ENCODE peak calls at places on chromosome 10, in six cellular contexts. One of them, this sample, is unnamed.

GRCh38 chr10:122301055-122301810 is 30.1 kb downstream of the BTBD16 start:
- DNase-seq in lower leg skin: peak; percentile 43
- DNase-seq in A673: no peak
- DNase-seq in GM23338: no peak
- DNase-seq in foreskin fibroblast: no peak
- DNase-seq in ovary: peak; percentile 24
- DNase-seq in this sample: no peak

GRCh38 chr10:24449334-24449740 is 240.4 kb downstream of the KIAA1217 start:
- DNase-seq in lower leg skin: no peak
- DNase-seq in A673: peak; percentile 69
- DNase-seq in GM23338: no peak
- DNase-seq in foreskin fibroblast: peak; percentile 67
- DNase-seq in ovary: no peak
- DNase-seq in this sample: no peak

GRCh38 chr10:14918964-14919363 is 34.9 kb downstream of the DCLRE1C start:
- DNase-seq in lower leg skin: no peak
- DNase-seq in A673: no peak
- DNase-seq in GM23338: no peak
- DNase-seq in foreskin fibroblast: no peak
- DNase-seq in ovary: no peak
- DNase-seq in this sample: no peak

GRCh38 chr10:77405771-77406241 is 231.8 kb downstream of the KCNMA1 start:
- DNase-seq in lower leg skin: peak; percentile 93
- DNase-seq in A673: peak; percentile 64
- DNase-seq in GM23338: peak; percentile 80
- DNase-seq in foreskin fibroblast: peak; percentile 92
- DNase-seq in ovary: peak; percentile 72
- DNase-seq in this sample: peak; percentile 71

GRCh38 chr10:61943699-61944444 is 42.4 kb downstream of the ARID5B start:
- DNase-seq in lower leg skin: no peak
- DNase-seq in A673: peak; percentile 81
- DNase-seq in GM23338: no peak
- DNase-seq in foreskin fibroblast: peak; percentile 50
- DNase-seq in ovary: no peak
- DNase-seq in this sample: peak; percentile 66

GRCh38 chr10:60733189-60733815 is 45.0 kb upstream of the CDK1 start:
- DNase-seq in lower leg skin: peak; percentile 85
- DNase-seq in A673: peak; percentile 56
- DNase-seq in GM23338: peak; percentile 88
- DNase-seq in foreskin fibroblast: peak; percentile 46
- DNase-seq in ovary: peak; percentile 48
- DNase-seq in this sample: no peak

GRCh38 chr10:71312840-71313789 is 5.9 kb upstream of the SLC29A3 start:
- DNase-seq in lower leg skin: peak; percentile 92
- DNase-seq in A673: peak; percentile 17
- DNase-seq in GM23338: no peak
- DNase-seq in foreskin fibroblast: peak; percentile 78
- DNase-seq in ovary: peak; percentile 92
- DNase-seq in this sample: peak; percentile 11

GRCh38 chr10:110153396-110153795 is 54.0 kb upstream of the MXI1 start:
- DNase-seq in lower leg skin: peak; percentile 29
- DNase-seq in A673: no peak
- DNase-seq in GM23338: no peak
- DNase-seq in foreskin fibroblast: no peak
- DNase-seq in ovary: no peak
- DNase-seq in this sample: no peak

GRCh38 chr10:125638555-125638954 is 44.4 kb downstream of the TEX36 start:
- DNase-seq in lower leg skin: no peak
- DNase-seq in A673: no peak
- DNase-seq in GM23338: no peak
- DNase-seq in foreskin fibroblast: no peak
- DNase-seq in ovary: no peak
- DNase-seq in this sample: no peak

GRCh38 chr10:16909961-16910794 is 93.0 kb upstream of the RSU1 start:
- DNase-seq in lower leg skin: no peak
- DNase-seq in A673: no peak
- DNase-seq in GM23338: no peak
- DNase-seq in foreskin fibroblast: peak; percentile 30
- DNase-seq in ovary: no peak
- DNase-seq in this sample: no peak

GRCh38 chr10:61164458-61165160 is 220.6 kb upstream of the RHOBTB1 start:
- DNase-seq in lower leg skin: no peak
- DNase-seq in A673: peak; percentile 31
- DNase-seq in GM23338: no peak
- DNase-seq in foreskin fibroblast: peak; percentile 37
- DNase-seq in ovary: no peak
- DNase-seq in this sample: no peak

GRCh38 chr10:98328163-98328562 is 60.2 kb upstream of the LOXL4 start:
- DNase-seq in lower leg skin: no peak
- DNase-seq in A673: no peak
- DNase-seq in GM23338: no peak
- DNase-seq in foreskin fibroblast: no peak
- DNase-seq in ovary: no peak
- DNase-seq in this sample: no peak

GRCh38 chr10:128063736-128064614 is 62.2 kb downstream of the MKI67 start:
- DNase-seq in lower leg skin: no peak
- DNase-seq in A673: peak; percentile 28
- DNase-seq in GM23338: peak; percentile 30
- DNase-seq in foreskin fibroblast: no peak
- DNase-seq in ovary: no peak
- DNase-seq in this sample: no peak

GRCh38 chr10:118374404-118374803 is 32.3 kb upstream of the FAM204A start:
- DNase-seq in lower leg skin: no peak
- DNase-seq in A673: no peak
- DNase-seq in GM23338: no peak
- DNase-seq in foreskin fibroblast: peak; percentile 9
- DNase-seq in ovary: no peak
- DNase-seq in this sample: no peak

GRCh38 chr10:18616337-18616736 is 35.0 kb downstream of the NSUN6 start:
- DNase-seq in lower leg skin: no peak
- DNase-seq in A673: peak; percentile 47
- DNase-seq in GM23338: no peak
- DNase-seq in foreskin fibroblast: peak; percentile 18
- DNase-seq in ovary: no peak
- DNase-seq in this sample: no peak

GRCh38 chr10:110358278-110358677 is 53.6 kb upstream of the SMNDC1 start:
- DNase-seq in lower leg skin: no peak
- DNase-seq in A673: no peak
- DNase-seq in GM23338: no peak
- DNase-seq in foreskin fibroblast: no peak
- DNase-seq in ovary: no peak
- DNase-seq in this sample: no peak

GRCh38 chr10:119285495-119286267 is 78.3 kb downstream of the GRK5 start:
- DNase-seq in lower leg skin: no peak
- DNase-seq in A673: peak; percentile 45
- DNase-seq in GM23338: no peak
- DNase-seq in foreskin fibroblast: no peak
- DNase-seq in ovary: no peak
- DNase-seq in this sample: no peak

GRCh38 chr10:89210794-89211425 is 3.8 kb upstream of the CH25H start:
- DNase-seq in lower leg skin: no peak
- DNase-seq in A673: no peak
- DNase-seq in GM23338: no peak
- DNase-seq in foreskin fibroblast: peak; percentile 62
- DNase-seq in ovary: no peak
- DNase-seq in this sample: no peak

GRCh38 chr10:89207181-89207800 is at the start of gene CH25H:
- DNase-seq in lower leg skin: peak; percentile 97
- DNase-seq in A673: peak; percentile 87
- DNase-seq in GM23338: peak; percentile 86
- DNase-seq in foreskin fibroblast: peak; percentile 94
- DNase-seq in ovary: peak; percentile 76
- DNase-seq in this sample: no peak

GRCh38 chr10:77201135-77202111 is 436.2 kb downstream of the KCNMA1 start:
- DNase-seq in lower leg skin: no peak
- DNase-seq in A673: no peak
- DNase-seq in GM23338: no peak
- DNase-seq in foreskin fibroblast: peak; percentile 24
- DNase-seq in ovary: no peak
- DNase-seq in this sample: peak; percentile 27

GRCh38 chr10:22655312-22655973 is 58.9 kb downstream of the PIP4K2A start:
- DNase-seq in lower leg skin: no peak
- DNase-seq in A673: peak; percentile 72
- DNase-seq in GM23338: no peak
- DNase-seq in foreskin fibroblast: peak; percentile 88
- DNase-seq in ovary: no peak
- DNase-seq in this sample: peak; percentile 95

GRCh38 chr10:133618851-133619250 is 7.7 kb downstream of the FRG2B start:
- DNase-seq in lower leg skin: no peak
- DNase-seq in A673: no peak
- DNase-seq in GM23338: no peak
- DNase-seq in foreskin fibroblast: no peak
- DNase-seq in ovary: no peak
- DNase-seq in this sample: no peak

GRCh38 chr10:94403823-94404228 is 1.5 kb downstream of the TBC1D12 start:
- DNase-seq in lower leg skin: no peak
- DNase-seq in A673: peak; percentile 28
- DNase-seq in GM23338: no peak
- DNase-seq in foreskin fibroblast: no peak
- DNase-seq in ovary: no peak
- DNase-seq in this sample: no peak

GRCh38 chr10:62610649-62611229 is 193.8 kb upstream of the ADO start:
- DNase-seq in lower leg skin: no peak
- DNase-seq in A673: peak; percentile 87
- DNase-seq in GM23338: peak; percentile 87
- DNase-seq in foreskin fibroblast: peak; percentile 66
- DNase-seq in ovary: no peak
- DNase-seq in this sample: no peak

GRCh38 chr10:110634527-110635209 is 9.5 kb upstream of the RBM20 start:
- DNase-seq in lower leg skin: no peak
- DNase-seq in A673: peak; percentile 65
- DNase-seq in GM23338: no peak
- DNase-seq in foreskin fibroblast: no peak
- DNase-seq in ovary: no peak
- DNase-seq in this sample: no peak

GRCh38 chr10:112716924-112717348 is 233.1 kb upstream of the TCF7L2 start:
- DNase-seq in lower leg skin: no peak
- DNase-seq in A673: no peak
- DNase-seq in GM23338: no peak
- DNase-seq in foreskin fibroblast: peak; percentile 87
- DNase-seq in ovary: no peak
- DNase-seq in this sample: peak; percentile 92

GRCh38 chr10:67602268-67602950 is 93.6 kb downstream of the CTNNA3 start:
- DNase-seq in lower leg skin: no peak
- DNase-seq in A673: peak; percentile 6
- DNase-seq in GM23338: no peak
- DNase-seq in foreskin fibroblast: peak; percentile 89
- DNase-seq in ovary: no peak
- DNase-seq in this sample: no peak

DNA sequence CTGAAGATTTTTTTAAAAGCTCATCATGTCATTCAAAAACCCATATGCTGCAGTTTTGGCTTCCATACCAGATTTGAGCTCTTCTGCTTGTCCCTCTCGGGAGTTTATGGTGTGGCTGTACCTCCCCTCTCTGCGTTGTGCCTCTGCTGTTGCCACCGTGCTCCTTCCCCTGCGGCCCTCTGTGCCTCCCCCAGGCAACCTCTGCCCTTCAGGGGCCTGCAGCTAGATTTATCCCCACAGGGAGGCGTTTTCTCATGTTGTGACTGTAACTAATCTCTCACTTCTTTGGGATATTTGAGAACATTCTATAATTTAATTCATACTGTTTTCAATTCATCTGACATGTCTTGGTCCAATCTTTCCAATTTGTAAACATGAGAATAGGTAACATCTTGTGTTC is 52.7 kb downstream of the TASOR2 start:
- DNase-seq in lower leg skin: no peak
- DNase-seq in A673: peak; percentile 15
- DNase-seq in GM23338: peak; percentile 70
- DNase-seq in foreskin fibroblast: no peak
- DNase-seq in ovary: no peak
- DNase-seq in this sample: no peak
- TF ChIP-seq CTCF in lower leg skin: no peak
- TF ChIP-seq CTCF in A673: peak; percentile 28
- TF ChIP-seq CTCF in GM23338: peak; percentile 48
- TF ChIP-seq CTCF in foreskin fibroblast: no peak
- TF ChIP-seq CTCF in ovary: no peak
- TF ChIP-seq CTCF in this sample: no peak

GRCh38 chr10:43689618-43689954 is 40.9 kb upstream of the ZNF32 start:
- DNase-seq in lower leg skin: peak; percentile 92
- DNase-seq in A673: peak; percentile 15
- DNase-seq in GM23338: peak; percentile 66
- DNase-seq in foreskin fibroblast: peak; percentile 69
- DNase-seq in ovary: peak; percentile 38
- DNase-seq in this sample: no peak
- H3K4me3 ChIP-seq in lower leg skin: peak overlapping the region; percentile 15
- H3K4me3 ChIP-seq in A673: peak overlapping the region; percentile 47
- H3K4me3 ChIP-seq in GM23338: peak overlapping the region; percentile 83
- H3K4me3 ChIP-seq in foreskin fibroblast: peak overlapping the region; percentile 45
- H3K4me3 ChIP-seq in ovary: peak overlapping the region; percentile 41
- H3K4me3 ChIP-seq in this sample: peak overlapping the region; percentile 56

DNA sequence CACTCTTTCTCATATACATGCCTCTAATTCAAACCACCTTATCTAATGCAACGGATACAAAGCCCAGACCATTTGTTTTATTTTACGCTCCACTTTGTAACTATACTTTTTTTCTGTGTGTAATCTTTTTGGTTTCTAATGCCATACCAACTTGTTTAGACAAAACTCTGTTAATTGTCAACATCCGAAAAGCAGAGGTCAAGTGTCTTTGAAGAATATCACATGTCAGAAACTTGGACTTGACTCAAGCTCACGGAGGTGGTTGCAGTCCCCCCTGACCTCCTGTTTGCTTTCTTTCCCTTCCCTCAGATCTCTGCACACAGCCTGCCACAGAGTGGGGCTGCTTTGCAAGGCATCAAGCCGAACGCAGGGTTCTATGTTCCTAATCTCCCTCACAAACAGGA is 698.9 kb downstream of the PARD3 start:
- DNase-seq in lower leg skin: no peak
- DNase-seq in A673: no peak
- DNase-seq in GM23338: no peak
- DNase-seq in foreskin fibroblast: no peak
- DNase-seq in ovary: no peak
- DNase-seq in this sample: no peak
- TF ChIP-seq CTCF in lower leg skin: no peak
- TF ChIP-seq CTCF in A673: no peak
- TF ChIP-seq CTCF in GM23338: peak; percentile 42
- TF ChIP-seq CTCF in foreskin fibroblast: no peak
- TF ChIP-seq CTCF in ovary: no peak
- TF ChIP-seq CTCF in this sample: no peak

DNA sequence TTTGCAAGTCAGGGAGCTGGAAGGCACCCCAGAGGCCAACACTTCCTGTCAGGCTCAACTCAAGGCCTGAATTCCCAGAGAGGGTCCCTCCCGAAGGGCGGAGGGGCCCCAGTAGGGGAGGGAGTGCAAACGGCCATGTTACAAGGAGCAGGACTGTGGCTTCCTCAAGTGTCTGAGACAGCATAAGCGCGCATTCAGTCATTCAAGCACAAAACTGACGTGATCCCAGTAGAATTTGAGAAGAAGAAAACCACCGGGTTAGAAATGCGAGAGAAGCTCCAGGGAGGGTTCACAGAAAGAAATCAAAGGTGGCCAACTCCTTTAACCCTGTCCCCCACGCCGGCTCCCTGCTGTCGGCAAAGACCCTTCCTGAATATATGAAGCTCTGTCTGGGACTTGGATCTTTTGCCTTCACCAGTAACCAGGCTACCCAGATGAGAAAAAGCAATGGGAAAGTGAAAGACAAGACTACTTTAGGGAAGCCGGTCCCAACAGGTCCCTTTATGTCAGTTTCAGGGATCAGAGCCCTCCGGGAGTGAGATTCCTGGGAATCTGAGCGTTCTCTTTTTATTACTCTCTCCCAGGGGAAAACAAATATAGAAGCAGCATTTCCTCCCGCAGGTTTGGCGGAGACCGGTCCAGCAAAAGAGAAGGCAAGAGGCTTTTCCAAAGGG is 1.3 kb downstream of the AFAP1L2 start:
- DNase-seq in lower leg skin: peak; percentile 68
- DNase-seq in A673: no peak
- DNase-seq in GM23338: peak; percentile 67
- DNase-seq in foreskin fibroblast: no peak
- DNase-seq in ovary: no peak
- DNase-seq in this sample: no peak
- H3K4me3 ChIP-seq in lower leg skin: peak overlapping the region; percentile 52
- H3K4me3 ChIP-seq in A673: no peak overlapping the region
- H3K4me3 ChIP-seq in GM23338: peak overlapping the region; percentile 90
- H3K4me3 ChIP-seq in foreskin fibroblast: peak overlapping the region; percentile 35
- H3K4me3 ChIP-seq in ovary: peak overlapping the region; percentile 57
- H3K4me3 ChIP-seq in this sample: no peak overlapping the region